ENCODE peak calls at places on chromosomes 1 and 21, in five cellular contexts. U is thyroid gland, T is psoas muscle, Z is GM23248, Y is PC-3. S is an unnamed sample.

GRCh38 chr1:192869308-192869940 is 60.6 kb downstream of the RGS2 start:
- DNase-seq in U (no peak), T (no peak), Z (no peak), Y (no peak), S (no peak)

GRCh38 chr1:5165747-5166146 is 511.3 kb downstream of the AJAP1 start:
- DNase-seq in U (no peak), T (no peak), Z (no peak), Y (no peak), S (no peak)

GRCh38 chr1:50978144-50978851 is 8.3 kb downstream of the CDKN2C start:
- DNase-seq in U (peak; percentile 72), T (peak; percentile 74), Z (peak; percentile 86), Y (peak; percentile 74), S (peak; percentile 53)

GRCh38 chr21:34846601-34847112 is 177.9 kb downstream of the CLIC6 start:
- DNase-seq in U (peak; percentile 68), T (no peak), Z (peak; percentile 74), Y (peak; percentile 93), S (no peak)

GRCh38 chr1:222852326-222852725 is 37.5 kb downstream of the DISP1 start:
- DNase-seq in U (no peak), T (no peak), Z (peak; percentile 32), Y (peak; percentile 17), S (no peak)

GRCh38 chr1:168603501-168604107 is 27.2 kb downstream of the XCL1 start:
- DNase-seq in U (peak; percentile 90), T (peak; percentile 75), Z (peak; percentile 82), Y (peak; percentile 85), S (peak; percentile 78)

GRCh38 chr1:172637522-172637921 is 21.4 kb upstream of the FASLG start:
- DNase-seq in U (no peak), T (no peak), Z (peak; percentile 93), Y (peak; percentile 99), S (no peak)

GRCh38 chr1:56626546-56626945 is 18.6 kb upstream of the PRKAA2 start:
- DNase-seq in U (no peak), T (no peak), Z (peak; percentile 65), Y (peak; percentile 47), S (no peak)

GRCh38 chr1:40179496-40180089 is 18.4 kb downstream of the RLF start:
- DNase-seq in U (no peak), T (no peak), Z (no peak), Y (no peak), S (no peak)

GRCh38 chr1:42221952-42222606 is 57.5 kb upstream of the GUCA2A start:
- DNase-seq in U (no peak), T (no peak), Z (peak; percentile 56), Y (peak; percentile 68), S (no peak)

DNA sequence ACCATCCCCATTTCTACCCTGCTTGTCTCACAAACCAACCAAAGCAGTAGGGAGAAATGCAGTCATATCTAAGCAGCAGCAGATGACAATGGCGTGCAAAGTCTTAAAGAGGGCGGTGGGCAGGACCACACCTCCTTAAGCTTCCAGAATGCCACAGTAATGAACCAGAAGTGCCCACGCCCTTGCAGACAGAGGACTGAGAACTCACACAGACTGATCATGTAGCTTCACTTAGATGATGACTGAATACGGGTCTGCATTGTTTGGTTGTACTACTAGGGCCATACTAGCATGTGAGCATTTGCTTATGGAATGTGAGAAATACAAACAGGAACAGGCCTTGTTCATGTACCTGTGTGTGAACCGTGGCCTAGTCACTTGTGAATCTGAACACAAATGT is 246.0 kb downstream of the RPS6KC1 start:
- DNase-seq in U (no peak), T (no peak), Z (no peak), Y (no peak), S (no peak)
- H3K4me3 ChIP-seq in U (no peak overlapping the region), T (no peak overlapping the region), Z (no peak overlapping the region), Y (no peak overlapping the region), S (no peak overlapping the region)

DNA sequence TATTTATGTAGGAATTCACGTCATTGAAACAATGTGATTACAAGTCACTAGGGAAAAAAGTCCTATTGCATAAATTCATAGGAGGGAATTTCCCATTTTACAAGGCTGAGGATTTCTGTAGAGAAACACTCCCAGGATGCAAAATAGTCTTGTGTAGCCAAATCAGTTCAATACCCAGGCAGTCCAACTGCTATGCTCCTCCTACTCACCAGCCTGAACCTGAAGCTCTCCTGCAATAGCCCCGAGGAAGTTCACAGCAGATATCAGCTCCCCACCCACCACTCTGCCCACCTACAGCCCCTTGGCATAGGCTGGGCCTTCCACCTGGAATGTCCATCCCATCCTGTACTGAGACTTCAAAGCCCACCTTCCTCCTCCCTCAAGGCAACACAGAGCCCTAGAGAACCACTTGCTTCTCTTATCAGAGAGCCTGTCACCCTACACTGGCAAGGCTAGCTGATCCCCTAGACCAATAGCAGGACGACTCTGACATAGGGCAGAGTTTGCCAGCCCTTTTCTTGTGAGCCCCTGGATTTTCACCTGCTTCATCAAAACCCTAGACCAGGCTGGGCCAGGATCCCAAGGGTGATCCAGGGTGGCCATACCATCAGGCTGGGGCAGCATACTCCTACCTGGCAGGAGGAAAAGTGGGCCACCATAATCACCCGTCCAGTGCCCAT is 1.5 kb downstream of the LSS start:
- DNase-seq in U (no peak), T (no peak), Z (peak; percentile 59), Y (no peak), S (no peak)
- H3K4me3 ChIP-seq in U (no peak overlapping the region), T (peak overlapping the region; percentile 99), Z (peak overlapping the region; percentile 94), Y (peak overlapping the region; percentile 72), S (peak overlapping the region; percentile 77)

GRCh38 chr1:18646776-18647410 is 16.2 kb downstream of the PAX7 start:
- DNase-seq in U (no peak), T (no peak), Z (no peak), Y (no peak), S (no peak)
- H3K4me3 ChIP-seq in U (no peak overlapping the region), T (peak overlapping the region; percentile 57), Z (no peak overlapping the region), Y (peak overlapping the region; percentile 62), S (no peak overlapping the region)

GRCh38 chr1:43404353-43404752 is 14.7 kb downstream of the SZT2 start:
- DNase-seq in U (no peak), T (no peak), Z (no peak), Y (no peak), S (no peak)

GRCh38 chr1:43405219-43405875 is 15.6 kb downstream of the SZT2 start:
- DNase-seq in U (no peak), T (no peak), Z (no peak), Y (no peak), S (no peak)

GRCh38 chr1:43405876-43406234 is 16.2 kb downstream of the SZT2 start:
- DNase-seq in U (no peak), T (no peak), Z (no peak), Y (no peak), S (no peak)

GRCh38 chr1:43402055-43402865 is 12.6 kb downstream of the SZT2 start:
- DNase-seq in U (peak; percentile 74), T (no peak), Z (no peak), Y (no peak), S (no peak)
- H3K4me3 ChIP-seq in U (no peak overlapping the region), T (no peak overlapping the region), Z (no peak overlapping the region), Y (no peak overlapping the region), S (no peak overlapping the region)

GRCh38 chr1:58573705-58574591 is 3.1 kb downstream of the TACSTD2 start:
- DNase-seq in U (peak; percentile 49), T (no peak), Z (no peak), Y (peak; percentile 35), S (no peak)
- H3K4me3 ChIP-seq in U (no peak overlapping the region), T (no peak overlapping the region), Z (no peak overlapping the region), Y (peak overlapping the region; percentile 100), S (no peak overlapping the region)

GRCh38 chr1:203309115-203309429 is 3.8 kb downstream of the BTG2 start:
- DNase-seq in U (no peak), T (no peak), Z (no peak), Y (no peak), S (no peak)
- H3K4me3 ChIP-seq in U (no peak overlapping the region), T (peak overlapping the region; percentile 93), Z (no peak overlapping the region), Y (no peak overlapping the region), S (no peak overlapping the region)

GRCh38 chr1:151156515-151156819 is at the start of gene TNFAIP8L2:
- DNase-seq in U (no peak), T (no peak), Z (no peak), Y (no peak), S (no peak)
- H3K4me3 ChIP-seq in U (no peak within 1 kb of the TSS), T (peak within 1 kb of the TSS; percentile 37), Z (no peak within 1 kb of the TSS), Y (no peak within 1 kb of the TSS), S (no peak within 1 kb of the TSS)

S was measured in uterus.